ENCODE peak calls at places on chromosomes 11 and 22, in four cellular contexts. Q is A549, Y is K562, B is HepG2. A is an unnamed sample.

GRCh38 chr22:44317886-44318637 is 5.3 kb upstream of the SHISAL1 start:
- DNase-seq in Q (no peak), Y (no peak), B (no peak), A (no peak)

GRCh38 chr11:60970890-60971289 is 590 bp upstream of the CD6 start:
- DNase-seq in Q (no peak), Y (no peak), B (no peak), A (no peak)

GRCh38 chr11:13135385-13136271 is 126.5 kb downstream of the RASSF10 start:
- DNase-seq in Q (no peak), Y (no peak), B (peak), A (no peak)

GRCh38 chr11:132032555-132032954 is 662.1 kb downstream of the NTM start:
- DNase-seq in Q (no peak), Y (no peak), B (no peak), A (no peak)

GRCh38 chr11:113113801-113114451 is 152.7 kb downstream of the NCAM1 start:
- DNase-seq in Q (no peak), Y (no peak), B (no peak), A (no peak)

GRCh38 chr11:76672431-76673163 is 2.0 kb upstream of the LRRC32 start:
- DNase-seq in Q (no peak), Y (no peak), B (no peak), A (no peak)

GRCh38 chr11:8038393-8038792 is 42.6 kb upstream of the TUB start:
- DNase-seq in Q (no peak), Y (no peak), B (no peak), A (no peak)

GRCh38 chr11:33775064-33775807 is 916 bp upstream of the FBXO3 start:
- DNase-seq in Q (no peak), Y (no peak), B (no peak), A (no peak)

GRCh38 chr11:59918987-59919589 is 19.1 kb upstream of the OOSP1 start:
- DNase-seq in Q (peak), Y (peak), B (peak), A (peak)

GRCh38 chr22:23609983-23610781 is 21.9 kb downstream of the DRICH1 start:
- DNase-seq in Q (no peak), Y (no peak), B (no peak), A (no peak)

GRCh38 chr11:46948378-46949131 is 12.0 kb downstream of the CSTPP1 start:
- DNase-seq in Q (no peak), Y (no peak), B (no peak), A (no peak)

GRCh38 chr11:115297330-115297729 is 206.9 kb downstream of the CADM1 start:
- DNase-seq in Q (no peak), Y (no peak), B (no peak), A (no peak)

GRCh38 chr11:26186389-26186788 is 145.5 kb upstream of the ANO3 start:
- DNase-seq in Q (no peak), Y (no peak), B (no peak), A (no peak)

GRCh38 chr11:47132490-47132889 is 44.2 kb downstream of the ARFGAP2 start:
- DNase-seq in Q (no peak), Y (no peak), B (no peak), A (no peak)

GRCh38 chr11:2138436-2139117 is 612 bp downstream of the IGF2 start:
- DNase-seq in Q (no peak), Y (no peak), B (no peak), A (peak)

GRCh38 chr11:133694701-133695100 is 150.6 kb downstream of the SPATA19 start:
- DNase-seq in Q (no peak), Y (no peak), B (no peak), A (no peak)

GRCh38 chr11:64600281-64600992 is 9.4 kb downstream of the SLC22A12 start:
- DNase-seq in Q (no peak), Y (no peak), B (no peak), A (no peak)

GRCh38 chr11:109862808-109863207 is 230.4 kb upstream of the ZC3H12C start:
- DNase-seq in Q (no peak), Y (no peak), B (no peak), A (no peak)

GRCh38 chr22:26845016-26845728 is 187.8 kb downstream of the MIAT start:
- DNase-seq in Q (no peak), Y (no peak), B (no peak), A (no peak)

GRCh38 chr11:96741068-96741467 is 351.3 kb downstream of the JRKL start:
- DNase-seq in Q (no peak), Y (no peak), B (no peak), A (no peak)

GRCh38 chr11:132838621-132839020 is 693.7 kb downstream of the OPCML start:
- DNase-seq in Q (no peak), Y (no peak), B (no peak), A (no peak)

GRCh38 chr11:65316979-65317786 is 2.5 kb downstream of the CDC42EP2 start:
- DNase-seq in Q (no peak), Y (peak), B (peak), A (peak)

GRCh38 chr11:59425131-59425530 is 1.1 kb downstream of the OR5A2 start:
- DNase-seq in Q (no peak), Y (no peak), B (no peak), A (no peak)

GRCh38 chr22:44693756-44694155 is 8.2 kb upstream of the PRR5 start:
- DNase-seq in Q (no peak), Y (no peak), B (no peak), A (no peak)

GRCh38 chr11:121596195-121597145 is 143.7 kb upstream of the SORL1-AS1 start:
- DNase-seq in Q (no peak), Y (no peak), B (no peak), A (no peak)

GRCh38 chr22:31987180-31987579 is 42.8 kb downstream of the YWHAH start:
- DNase-seq in Q (no peak), Y (no peak), B (no peak), A (no peak)

GRCh38 chr11:2998073-2998850 is 6.1 kb upstream of the NAP1L4 start:
- DNase-seq in Q (no peak), Y (peak), B (no peak), A (no peak)

GRCh38 chr11:69115586-69116560 is 39.9 kb upstream of the SMIM38 start:
- DNase-seq in Q (peak), Y (no peak), B (no peak), A (no peak)

DNA sequence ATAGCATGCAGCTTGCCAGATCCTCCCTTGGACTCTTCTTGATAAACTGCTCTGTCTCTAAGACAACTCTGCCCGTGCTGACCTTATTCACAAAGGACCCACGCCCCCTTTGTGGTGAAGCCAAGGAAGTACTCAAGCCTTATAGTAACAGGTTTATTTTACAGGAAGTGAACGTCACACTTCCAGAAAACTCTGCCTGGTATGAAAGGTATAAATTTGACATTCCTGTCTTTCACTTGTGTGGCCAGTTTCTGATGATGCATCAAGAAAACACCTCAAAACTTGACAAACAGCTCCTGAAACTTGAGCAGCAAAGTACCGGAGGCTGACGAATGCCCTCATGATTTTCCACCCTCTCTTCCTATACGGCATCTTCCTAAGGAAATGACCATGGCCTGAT is 12.5 kb upstream of the PELI3 start:
- DNase-seq in Q (no peak), Y (no peak), B (no peak), A (no peak)
- TF ChIP-seq ESRRA in Q (no peak), Y (no peak), B (no peak), A (no peak)

GRCh38 chr22:25750569-25751173 is 8.7 kb downstream of the MYO18B start:
- DNase-seq in Q (no peak), Y (peak), B (no peak), A (no peak)
- TF ChIP-seq JUN in Q (no peak), Y (no peak), B (no peak), A (no peak)

GRCh38 chr11:67628710-67629385 is 889 bp downstream of the NUDT8 start:
- DNase-seq in Q (no peak), Y (no peak), B (no peak), A (no peak)
- TF ChIP-seq ESRRA in Q (no peak), Y (no peak), B (no peak), A (no peak)

GRCh38 chr22:19810381-19811141 is 44.1 kb downstream of the GNB1L start:
- DNase-seq in Q (no peak), Y (no peak), B (no peak), A (peak)
- TF ChIP-seq JUN in Q (no peak), Y (no peak), B (no peak), A (no peak)

DNA sequence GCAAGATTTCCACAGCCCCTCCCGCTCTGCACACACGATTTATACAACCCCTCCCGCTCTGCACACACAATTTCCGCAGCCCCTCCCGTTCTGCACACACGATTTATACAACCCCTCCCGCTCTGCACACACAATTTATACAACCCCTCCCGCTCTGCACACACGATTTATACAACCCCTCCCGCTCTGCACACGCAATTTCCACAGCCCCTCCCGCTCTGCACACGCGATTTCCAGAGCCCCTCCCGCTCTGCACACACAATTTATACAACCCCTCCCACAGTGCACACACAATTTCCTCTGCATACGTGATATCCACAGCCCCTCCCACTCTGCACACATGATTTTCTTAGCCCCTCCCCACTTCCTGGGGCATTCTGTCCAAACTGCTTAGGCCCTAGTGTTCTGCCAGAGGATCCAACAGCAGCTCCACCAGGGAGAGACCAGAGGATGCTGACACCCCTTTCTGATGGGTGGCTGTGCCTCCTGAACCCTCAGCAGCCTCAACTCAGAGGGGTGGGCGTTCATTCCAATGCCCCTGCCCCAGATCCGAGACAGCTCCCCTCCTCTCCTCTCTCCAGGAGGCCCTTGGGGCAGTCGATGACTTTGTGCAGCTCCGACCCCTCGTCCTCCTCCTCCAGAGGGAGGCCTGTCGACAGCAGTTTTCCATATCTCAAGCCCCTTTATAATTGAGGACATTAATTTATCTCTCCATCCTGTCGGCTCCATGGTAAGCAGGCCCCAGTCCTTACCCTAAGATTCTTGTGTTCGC is 671.7 kb downstream of the BRD1 start:
- DNase-seq in Q (no peak), Y (no peak), B (no peak), A (no peak)
- TF ChIP-seq ESRRA in Q (no peak), Y (no peak), B (no peak), A (no peak)

GRCh38 chr11:116798368-116798767 is 6.7 kb upstream of the APOA5 start:
- DNase-seq in Q (no peak), Y (no peak), B (no peak), A (no peak)
- TF ChIP-seq JUN in Q (no peak), Y (no peak), B (no peak), A (no peak)

DNA sequence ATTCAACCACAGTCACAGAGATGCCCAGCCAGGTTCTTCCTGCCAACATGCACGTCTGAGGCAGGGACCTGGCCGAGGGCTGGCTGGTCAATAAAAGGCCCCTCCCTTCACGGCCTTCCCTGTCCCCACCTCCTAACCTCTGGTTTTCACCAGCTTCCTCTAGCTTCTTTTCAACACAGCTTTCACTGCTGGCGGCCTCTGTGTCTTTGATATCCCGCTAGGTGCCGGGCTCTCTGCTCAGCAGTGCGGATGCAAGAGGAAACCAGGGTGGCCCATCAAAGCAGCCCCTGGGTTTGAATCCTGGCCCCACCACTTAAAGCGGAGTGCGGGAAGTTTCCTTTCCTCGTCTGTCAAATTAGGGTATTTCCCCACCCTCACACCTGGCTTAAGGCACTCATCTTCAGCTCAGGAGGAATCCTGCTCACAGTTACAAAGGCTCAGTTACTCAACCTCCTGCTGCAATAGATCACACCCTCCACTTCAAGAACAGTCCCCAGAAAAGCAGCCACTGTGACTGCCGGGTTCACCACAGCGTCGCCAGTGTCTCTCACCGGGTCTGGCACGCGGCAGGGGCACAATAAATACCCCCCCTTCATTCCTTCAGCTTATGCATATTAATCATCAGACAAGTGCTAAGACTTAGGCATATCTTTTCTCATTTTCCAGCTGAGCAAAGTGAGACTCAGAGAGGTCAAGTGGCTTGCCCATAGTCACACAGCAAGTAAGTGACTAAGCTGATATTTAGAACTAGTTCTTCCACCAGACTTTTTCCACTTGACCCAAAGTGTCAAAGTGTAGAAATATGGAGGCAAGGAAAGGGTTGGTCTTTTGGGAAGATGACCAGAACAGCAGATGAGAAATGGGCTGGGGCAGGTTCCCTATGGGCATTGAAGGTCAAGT is 45.7 kb downstream of the TXN2 start:
- DNase-seq in Q (no peak), Y (no peak), B (peak), A (peak)
- TF ChIP-seq ESRRA in Q (no peak), Y (no peak), B (no peak), A (no peak)

GRCh38 chr22:20153945-20154344 is 3.1 kb upstream of the CCDC188 start:
- DNase-seq in Q (no peak), Y (peak), B (no peak), A (peak)
- TF ChIP-seq JUN in Q (no peak), Y (no peak), B (no peak), A (no peak)

DNA sequence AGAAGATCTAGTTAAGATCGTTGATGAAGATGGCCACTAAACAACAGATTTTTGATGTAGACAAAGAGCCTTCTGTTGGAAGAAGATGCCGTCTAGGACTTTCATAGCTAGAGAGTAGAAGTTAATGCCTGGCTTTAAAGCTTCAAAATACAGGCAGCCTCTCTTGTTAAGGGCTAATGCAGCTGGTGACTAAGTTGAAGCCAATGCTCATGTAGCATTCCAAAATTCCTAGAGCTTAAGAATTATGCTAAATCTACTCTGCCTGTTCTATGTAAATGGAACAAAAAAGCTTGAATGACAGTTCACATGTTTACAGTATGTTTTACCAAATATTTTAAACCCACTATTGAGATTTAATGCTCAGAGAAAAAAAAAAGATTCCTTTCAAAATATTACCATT is 492.6 kb downstream of the CNTN5 start:
- DNase-seq in Q (no peak), Y (no peak), B (no peak), A (no peak)
- TF ChIP-seq ESRRA in Q (no peak), Y (no peak), B (no peak), A (no peak)